ENCODE peak calls at places on chromosomes 3 and 15, in six cellular contexts. One of them, this sample, is unnamed.

GRCh38 chr3:121295453-121295852 is 250.3 kb downstream of the POLQ start:
- DNase-seq in GM12891: no peak
- DNase-seq in tibial nerve: no peak
- DNase-seq in uterus: no peak
- DNase-seq in adrenal gland: no peak
- DNase-seq in IMR-90: no peak
- DNase-seq in this sample: no peak

GRCh38 chr3:46856576-46857471 is 6.4 kb downstream of the MYL3 start:
- DNase-seq in GM12891: no peak
- DNase-seq in tibial nerve: no peak
- DNase-seq in uterus: peak
- DNase-seq in adrenal gland: peak
- DNase-seq in IMR-90: no peak
- DNase-seq in this sample: no peak

GRCh38 chr15:73965730-73966103 is 26.4 kb downstream of the STOML1 start:
- DNase-seq in GM12891: no peak
- DNase-seq in tibial nerve: no peak
- DNase-seq in uterus: no peak
- DNase-seq in adrenal gland: no peak
- DNase-seq in IMR-90: peak
- DNase-seq in this sample: no peak

GRCh38 chr3:11077466-11077865 is 76.8 kb upstream of the HRH1 start:
- DNase-seq in GM12891: no peak
- DNase-seq in tibial nerve: no peak
- DNase-seq in uterus: no peak
- DNase-seq in adrenal gland: no peak
- DNase-seq in IMR-90: peak
- DNase-seq in this sample: no peak

GRCh38 chr15:39501366-39501765 is 79.5 kb upstream of the THBS1 start:
- DNase-seq in GM12891: no peak
- DNase-seq in tibial nerve: no peak
- DNase-seq in uterus: no peak
- DNase-seq in adrenal gland: no peak
- DNase-seq in IMR-90: peak
- DNase-seq in this sample: no peak

GRCh38 chr3:175422744-175423143 is 563.6 kb downstream of the NAALADL2 start:
- DNase-seq in GM12891: no peak
- DNase-seq in tibial nerve: no peak
- DNase-seq in uterus: no peak
- DNase-seq in adrenal gland: no peak
- DNase-seq in IMR-90: no peak
- DNase-seq in this sample: no peak

GRCh38 chr15:43911235-43911661 is 84.4 kb downstream of the WDR76 start:
- DNase-seq in GM12891: no peak
- DNase-seq in tibial nerve: peak
- DNase-seq in uterus: no peak
- DNase-seq in adrenal gland: no peak
- DNase-seq in IMR-90: peak
- DNase-seq in this sample: no peak

GRCh38 chr3:46517016-46517770 is 19.4 kb downstream of the RTP3 start:
- DNase-seq in GM12891: no peak
- DNase-seq in tibial nerve: no peak
- DNase-seq in uterus: no peak
- DNase-seq in adrenal gland: no peak
- DNase-seq in IMR-90: peak
- DNase-seq in this sample: no peak

GRCh38 chr15:65920121-65920520 is 50.8 kb downstream of the RAB11A start:
- DNase-seq in GM12891: no peak
- DNase-seq in tibial nerve: no peak
- DNase-seq in uterus: no peak
- DNase-seq in adrenal gland: no peak
- DNase-seq in IMR-90: no peak
- DNase-seq in this sample: no peak

GRCh38 chr3:65004316-65004715 is 316.5 kb upstream of the ADAMTS9 start:
- DNase-seq in GM12891: no peak
- DNase-seq in tibial nerve: no peak
- DNase-seq in uterus: no peak
- DNase-seq in adrenal gland: no peak
- DNase-seq in IMR-90: no peak
- DNase-seq in this sample: no peak

GRCh38 chr3:164539215-164539614 is 539.1 kb downstream of the SI start:
- DNase-seq in GM12891: no peak
- DNase-seq in tibial nerve: no peak
- DNase-seq in uterus: no peak
- DNase-seq in adrenal gland: no peak
- DNase-seq in IMR-90: no peak
- DNase-seq in this sample: no peak

GRCh38 chr3:52099006-52099405 is 42.6 kb upstream of the DUSP7 start:
- DNase-seq in GM12891: no peak
- DNase-seq in tibial nerve: no peak
- DNase-seq in uterus: no peak
- DNase-seq in adrenal gland: no peak
- DNase-seq in IMR-90: no peak
- DNase-seq in this sample: no peak

GRCh38 chr15:74392902-74393301 is 25.5 kb upstream of the CYP11A1 start:
- DNase-seq in GM12891: no peak
- DNase-seq in tibial nerve: no peak
- DNase-seq in uterus: no peak
- DNase-seq in adrenal gland: no peak
- DNase-seq in IMR-90: no peak
- DNase-seq in this sample: no peak

GRCh38 chr3:181596126-181596525 is 115.6 kb upstream of the SOX2 start:
- DNase-seq in GM12891: no peak
- DNase-seq in tibial nerve: no peak
- DNase-seq in uterus: no peak
- DNase-seq in adrenal gland: no peak
- DNase-seq in IMR-90: no peak
- DNase-seq in this sample: no peak

GRCh38 chr15:52228928-52229327 is 37.7 kb upstream of the GNB5 start:
- DNase-seq in GM12891: no peak
- DNase-seq in tibial nerve: no peak
- DNase-seq in uterus: no peak
- DNase-seq in adrenal gland: peak
- DNase-seq in IMR-90: no peak
- DNase-seq in this sample: no peak

GRCh38 chr15:100101389-100102089 is 240.2 kb downstream of the ADAMTS17 start:
- DNase-seq in GM12891: no peak
- DNase-seq in tibial nerve: peak
- DNase-seq in uterus: no peak
- DNase-seq in adrenal gland: no peak
- DNase-seq in IMR-90: no peak
- DNase-seq in this sample: no peak

GRCh38 chr3:155854147-155854940 is at the start of gene SLC33A1:
- DNase-seq in GM12891: peak
- DNase-seq in tibial nerve: peak
- DNase-seq in uterus: peak
- DNase-seq in adrenal gland: peak
- DNase-seq in IMR-90: peak
- DNase-seq in this sample: peak
- TF ChIP-seq POLR2A in GM12891: peak
- TF ChIP-seq POLR2A in tibial nerve: peak
- TF ChIP-seq POLR2A in uterus: peak
- TF ChIP-seq POLR2A in adrenal gland: peak
- TF ChIP-seq POLR2A in IMR-90: peak
- TF ChIP-seq POLR2A in this sample: peak

GRCh38 chr3:88149516-88150362 is at the start of gene C3orf38:
- DNase-seq in GM12891: peak
- DNase-seq in tibial nerve: peak
- DNase-seq in uterus: peak
- DNase-seq in adrenal gland: peak
- DNase-seq in IMR-90: peak
- DNase-seq in this sample: peak
- TF ChIP-seq POLR2A in GM12891: peak
- TF ChIP-seq POLR2A in tibial nerve: peak
- TF ChIP-seq POLR2A in uterus: no peak
- TF ChIP-seq POLR2A in adrenal gland: peak
- TF ChIP-seq POLR2A in IMR-90: no peak
- TF ChIP-seq POLR2A in this sample: peak

GRCh38 chr15:31014608-31014925 is 23.1 kb upstream of the MTMR10 start:
- DNase-seq in GM12891: no peak
- DNase-seq in tibial nerve: no peak
- DNase-seq in uterus: no peak
- DNase-seq in adrenal gland: no peak
- DNase-seq in IMR-90: no peak
- DNase-seq in this sample: no peak

GRCh38 chr15:31010036-31010435 is 18.6 kb upstream of the MTMR10 start:
- DNase-seq in GM12891: no peak
- DNase-seq in tibial nerve: no peak
- DNase-seq in uterus: no peak
- DNase-seq in adrenal gland: no peak
- DNase-seq in IMR-90: no peak
- DNase-seq in this sample: no peak

GRCh38 chr15:31012455-31012854 is 21.0 kb upstream of the MTMR10 start:
- DNase-seq in GM12891: no peak
- DNase-seq in tibial nerve: no peak
- DNase-seq in uterus: no peak
- DNase-seq in adrenal gland: no peak
- DNase-seq in IMR-90: no peak
- DNase-seq in this sample: no peak

GRCh38 chr15:31016446-31016915 is 25.1 kb upstream of the MTMR10 start:
- DNase-seq in GM12891: no peak
- DNase-seq in tibial nerve: no peak
- DNase-seq in uterus: no peak
- DNase-seq in adrenal gland: no peak
- DNase-seq in IMR-90: peak
- DNase-seq in this sample: no peak

GRCh38 chr15:31013863-31014607 is 22.6 kb upstream of the MTMR10 start:
- DNase-seq in GM12891: no peak
- DNase-seq in tibial nerve: no peak
- DNase-seq in uterus: no peak
- DNase-seq in adrenal gland: no peak
- DNase-seq in IMR-90: no peak
- DNase-seq in this sample: no peak
- TF ChIP-seq POLR2A in GM12891: peak
- TF ChIP-seq POLR2A in tibial nerve: no peak
- TF ChIP-seq POLR2A in uterus: no peak
- TF ChIP-seq POLR2A in adrenal gland: no peak
- TF ChIP-seq POLR2A in IMR-90: no peak
- TF ChIP-seq POLR2A in this sample: no peak

GRCh38 chr3:9198261-9198660 is 51.2 kb downstream of the SRGAP3 start:
- DNase-seq in GM12891: no peak
- DNase-seq in tibial nerve: no peak
- DNase-seq in uterus: no peak
- DNase-seq in adrenal gland: no peak
- DNase-seq in IMR-90: no peak
- DNase-seq in this sample: no peak
- TF ChIP-seq POLR2A in GM12891: no peak
- TF ChIP-seq POLR2A in tibial nerve: no peak
- TF ChIP-seq POLR2A in uterus: no peak
- TF ChIP-seq POLR2A in adrenal gland: no peak
- TF ChIP-seq POLR2A in IMR-90: no peak
- TF ChIP-seq POLR2A in this sample: no peak

DNA sequence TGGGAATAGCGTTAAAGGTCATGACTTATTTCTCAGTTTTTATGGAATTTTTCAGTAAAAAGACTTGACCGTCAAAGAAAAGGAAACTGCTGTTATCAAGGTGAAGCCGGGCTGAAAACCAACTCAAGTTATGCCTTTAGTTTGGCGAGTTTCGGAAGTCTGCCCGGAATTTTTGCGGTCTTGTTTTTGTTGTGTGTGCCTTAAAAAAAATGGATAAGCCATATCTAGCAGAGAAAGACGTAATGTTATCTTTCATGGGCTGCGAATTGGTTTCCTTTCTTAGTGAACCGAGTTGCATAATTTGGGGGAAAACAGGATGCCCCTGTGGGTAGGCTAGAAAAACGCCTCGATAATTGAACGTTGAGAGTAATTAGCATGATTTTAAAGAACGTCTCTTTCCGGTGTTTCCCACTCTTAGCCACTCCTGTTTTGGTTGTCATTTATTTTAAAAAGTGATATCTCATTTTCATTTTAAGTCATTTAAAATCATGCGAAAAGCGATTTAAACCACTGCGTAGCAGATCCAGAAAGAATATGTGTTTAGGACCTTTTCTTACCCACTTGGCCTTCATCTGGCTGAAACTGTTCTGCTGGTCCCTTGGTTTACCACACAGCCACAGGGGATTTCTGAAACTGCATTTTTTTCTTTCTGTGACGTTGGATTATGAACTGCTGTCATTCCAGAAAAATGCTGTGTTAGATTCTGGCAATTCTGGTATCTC is 1.2 kb downstream of the NFKBIZ start:
- DNase-seq in GM12891: no peak
- DNase-seq in tibial nerve: no peak
- DNase-seq in uterus: no peak
- DNase-seq in adrenal gland: no peak
- DNase-seq in IMR-90: peak
- DNase-seq in this sample: peak
- TF ChIP-seq POLR2A in GM12891: no peak
- TF ChIP-seq POLR2A in tibial nerve: peak
- TF ChIP-seq POLR2A in uterus: peak
- TF ChIP-seq POLR2A in adrenal gland: no peak
- TF ChIP-seq POLR2A in IMR-90: peak
- TF ChIP-seq POLR2A in this sample: no peak

GRCh38 chr3:72298201-72299155 is 513.5 kb upstream of the PROK2 start:
- DNase-seq in GM12891: no peak
- DNase-seq in tibial nerve: no peak
- DNase-seq in uterus: no peak
- DNase-seq in adrenal gland: no peak
- DNase-seq in IMR-90: no peak
- DNase-seq in this sample: no peak
- TF ChIP-seq POLR2A in GM12891: no peak
- TF ChIP-seq POLR2A in tibial nerve: no peak
- TF ChIP-seq POLR2A in uterus: no peak
- TF ChIP-seq POLR2A in adrenal gland: no peak
- TF ChIP-seq POLR2A in IMR-90: no peak
- TF ChIP-seq POLR2A in this sample: no peak

DNA sequence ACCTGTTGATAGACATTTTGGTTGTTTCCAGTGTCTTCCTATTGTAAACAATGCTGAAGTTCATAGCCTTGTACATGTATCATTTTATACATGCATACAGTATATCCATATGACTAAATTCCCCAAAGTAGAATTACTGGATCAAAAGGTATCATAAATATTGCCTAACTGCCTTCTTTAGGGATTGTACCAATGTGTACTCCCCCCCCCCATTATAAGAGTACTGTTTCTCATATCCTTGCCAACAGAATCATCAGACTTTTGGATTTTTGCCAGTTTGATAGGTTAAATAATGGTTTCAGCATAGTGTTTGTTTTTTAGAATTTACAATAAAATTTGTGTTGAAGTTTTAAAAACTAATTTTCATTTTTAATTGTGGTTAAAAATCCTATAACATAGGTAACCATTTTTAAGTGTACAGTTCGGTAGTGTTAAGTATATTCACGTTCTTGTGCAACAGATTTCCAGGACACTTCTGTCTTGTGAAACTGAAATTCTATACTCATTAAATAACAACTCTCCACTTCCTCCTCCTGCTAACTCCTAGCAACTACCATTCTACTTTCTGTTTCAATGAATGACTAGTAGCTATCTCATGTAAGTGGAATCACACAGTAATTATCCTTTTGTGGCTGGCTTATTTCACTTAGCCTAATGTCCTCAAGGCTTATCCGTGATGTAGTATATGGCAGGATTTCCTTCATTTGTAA is 30.8 kb upstream of the MAP3K13 start:
- DNase-seq in GM12891: no peak
- DNase-seq in tibial nerve: no peak
- DNase-seq in uterus: no peak
- DNase-seq in adrenal gland: no peak
- DNase-seq in IMR-90: peak
- DNase-seq in this sample: no peak
- TF ChIP-seq POLR2A in GM12891: no peak
- TF ChIP-seq POLR2A in tibial nerve: no peak
- TF ChIP-seq POLR2A in uterus: no peak
- TF ChIP-seq POLR2A in adrenal gland: no peak
- TF ChIP-seq POLR2A in IMR-90: no peak
- TF ChIP-seq POLR2A in this sample: no peak

GRCh38 chr3:48739955-48740823 is 23.2 kb upstream of the IP6K2 start:
- DNase-seq in GM12891: peak
- DNase-seq in tibial nerve: peak
- DNase-seq in uterus: peak
- DNase-seq in adrenal gland: peak
- DNase-seq in IMR-90: peak
- DNase-seq in this sample: peak
- TF ChIP-seq POLR2A in GM12891: no peak
- TF ChIP-seq POLR2A in tibial nerve: no peak
- TF ChIP-seq POLR2A in uterus: no peak
- TF ChIP-seq POLR2A in adrenal gland: no peak
- TF ChIP-seq POLR2A in IMR-90: no peak
- TF ChIP-seq POLR2A in this sample: no peak